ENCODE peak calls at places on chromosomes 2 and 18, in six cellular contexts. K, M, C, R, U and V are unnamed samples. For H3K4me1, the result is how much of the 10 kb centered on the place peaks cover.

GRCh38 chr2:232477751-232478510 is 9.7 kb downstream of the ECEL1 start:
- DNase-seq in R (no peak), C (no peak), U (no peak), M (no peak), K (no peak), V (peak)

GRCh38 chr2:181570833-181571661 is 85.9 kb downstream of the CERKL start:
- DNase-seq in K (no peak), R (no peak), U (no peak), M (no peak), C (no peak), V (no peak)

GRCh38 chr18:79940814-79941472 is 10.5 kb downstream of the SLC66A2 start:
- DNase-seq in K (no peak), U (peak), C (no peak), R (peak), M (peak), V (no peak)

GRCh38 chr2:101360229-101360628 is 27.1 kb downstream of the CREG2 start:
- DNase-seq in K (no peak), R (no peak), M (no peak), C (no peak), U (no peak), V (no peak)

GRCh38 chr2:230068658-230069080 is at the start of gene SLC16A14:
- DNase-seq in M (peak), C (peak), K (no peak), R (no peak), U (peak), V (peak)

GRCh38 chr18:45335644-45336043 is 279.6 kb upstream of the SLC14A2 start:
- DNase-seq in U (no peak), R (no peak), K (no peak), C (no peak), M (no peak), V (no peak)

GRCh38 chr18:13649397-13650252 is 76.7 kb downstream of the FAM210A start:
- DNase-seq in U (no peak), R (no peak), K (no peak), C (no peak), M (no peak), V (no peak)

GRCh38 chr2:84317135-84317534 is 141.9 kb downstream of the SUCLG1 start:
- DNase-seq in K (no peak), R (no peak), M (no peak), U (no peak), C (no peak), V (no peak)

GRCh38 chr2:82986899-82987298 is 1472.2 kb downstream of the SUCLG1 start:
- DNase-seq in M (no peak), K (no peak), R (no peak), C (no peak), U (no peak), V (no peak)

GRCh38 chr2:42693013-42693575 is 70.8 kb downstream of the OXER1 start:
- DNase-seq in U (no peak), C (no peak), M (no peak), R (no peak), K (no peak), V (no peak)

GRCh38 chr2:25073914-25074313 is 32.0 kb downstream of the EFR3B start:
- DNase-seq in M (no peak), C (no peak), K (no peak), R (no peak), U (no peak), V (no peak)

GRCh38 chr2:27025861-27026851 is 6.6 kb upstream of the TMEM214 start:
- DNase-seq in R (no peak), C (no peak), M (no peak), U (no peak), K (no peak), V (no peak)

GRCh38 chr2:10759151-10759714 is 37.8 kb downstream of the ATP6V1C2 start:
- DNase-seq in C (no peak), M (peak), R (peak), K (no peak), U (no peak), V (no peak)

GRCh38 chr2:95231723-95232122 is 24.4 kb downstream of the ZNF892 start:
- DNase-seq in U (peak), C (peak), M (peak), R (peak), K (no peak), V (peak)

GRCh38 chr2:232459419-232460035 is 3.6 kb downstream of the ALPI start:
- DNase-seq in R (peak), C (no peak), M (no peak), U (no peak), K (no peak), V (no peak)

GRCh38 chr2:3343012-3343411 is 34.6 kb downstream of the EIPR1 start:
- DNase-seq in U (no peak), R (no peak), M (no peak), K (no peak), C (no peak), V (no peak)

GRCh38 chr2:181517685-181518301 is 60.6 kb downstream of the ITGA4 start:
- DNase-seq in U (no peak), M (peak), R (no peak), K (no peak), C (no peak), V (no peak)

GRCh38 chr2:122203523-122203922 is 448.1 kb downstream of the TSN start:
- DNase-seq in K (no peak), U (no peak), R (no peak), M (no peak), C (no peak), V (no peak)

GRCh38 chr2:55111570-55112228 is 61.4 kb upstream of the RTN4 start:
- DNase-seq in R (no peak), C (peak), K (no peak), M (peak), U (peak), V (peak)

GRCh38 chr18:40534748-40535147 is 1420.3 kb upstream of the PIK3C3 start:
- DNase-seq in M (no peak), U (no peak), K (no peak), R (no peak), C (no peak), V (no peak)

GRCh38 chr2:23513881-23514793 is 129.2 kb downstream of the KLHL29 start:
- DNase-seq in R (no peak), M (no peak), U (no peak), C (no peak), K (no peak), V (no peak)

GRCh38 chr2:216346781-216347180 is 25.5 kb downstream of the MARCHF4 start:
- DNase-seq in R (no peak), M (no peak), K (no peak), C (no peak), U (no peak), V (no peak)

GRCh38 chr2:14015113-14015512 is 617.4 kb upstream of the LRATD1 start:
- DNase-seq in C (no peak), K (no peak), R (no peak), U (no peak), M (no peak), V (no peak)

GRCh38 chr18:79139206-79139605 is 70.0 kb downstream of the ATP9B start:
- DNase-seq in R (no peak), K (no peak), C (no peak), U (no peak), M (no peak), V (no peak)

DNA sequence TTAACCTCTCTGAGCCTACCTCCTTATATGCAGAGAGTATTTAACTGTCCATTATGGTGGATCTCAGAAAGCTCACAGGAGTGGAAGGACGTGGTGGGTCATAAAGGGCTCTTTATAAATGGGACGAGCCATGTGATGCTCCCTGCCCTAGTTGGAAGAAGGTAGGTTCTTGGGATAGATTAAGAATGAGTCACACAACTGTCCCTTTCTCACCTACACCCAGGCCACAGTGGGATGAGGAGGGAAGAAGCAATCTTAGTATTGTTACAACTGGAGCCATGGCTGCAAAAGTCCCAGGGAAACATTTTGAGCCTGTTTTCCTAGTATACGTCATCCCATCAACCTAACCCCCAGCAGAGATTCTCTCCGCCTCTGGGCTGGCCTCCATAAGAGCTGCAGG is 229.9 kb downstream of the TTC32 start:
- DNase-seq in C (no peak), M (no peak), K (no peak), U (no peak), R (no peak), V (no peak)
- TF ChIP-seq CTCF in C (no peak), M (no peak), K (no peak), U (no peak), R (no peak), V (no peak)

DNA sequence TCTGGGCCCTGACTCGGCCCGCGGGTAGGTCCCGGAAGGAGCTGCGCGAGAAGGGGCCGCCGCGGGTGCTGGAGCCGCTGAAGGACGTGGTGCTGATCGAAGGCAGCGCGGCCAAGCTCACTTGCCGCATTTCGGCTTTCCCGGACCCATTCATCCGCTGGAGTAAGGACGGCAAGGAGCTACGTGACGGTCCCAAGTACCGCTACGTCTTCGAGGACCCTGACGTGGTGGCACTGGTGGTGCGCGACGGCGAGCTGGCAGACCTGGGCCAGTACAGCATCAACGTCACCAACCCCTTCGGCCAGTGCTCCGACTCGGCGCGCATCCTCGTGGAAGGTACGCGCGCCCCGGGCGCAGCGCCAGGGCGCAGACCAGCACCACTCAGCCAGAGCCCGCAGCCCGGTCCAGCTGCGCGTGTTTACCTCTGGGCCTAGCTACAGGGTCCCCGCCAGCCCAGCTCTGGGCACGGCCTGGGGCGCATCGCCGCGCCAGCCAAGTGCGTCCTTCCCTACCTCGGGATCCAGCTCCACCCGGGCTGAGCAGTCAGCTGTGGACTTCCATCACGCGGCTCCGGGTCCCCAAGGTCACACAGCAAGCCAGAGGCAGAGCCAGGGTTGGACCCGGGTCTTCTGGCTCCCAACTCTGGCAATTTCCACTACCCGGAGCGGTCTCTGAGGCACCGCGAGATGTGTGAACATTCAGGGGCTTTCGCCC is 1.8 kb upstream of the GMPPA start:
- DNase-seq in C (peak), K (no peak), R (peak), M (peak), U (no peak), V (no peak)
- H3K4me3 ChIP-seq in C (peak), K (peak), R (no peak), M (no peak), U (peak), V (no peak)

GRCh38 chr2:159096896-159097295 is 128.5 kb downstream of the TANC1 start:
- DNase-seq in U (no peak), R (no peak), M (no peak), K (no peak), C (no peak), V (no peak)

GRCh38 chr2:159095813-159096212 is 127.4 kb downstream of the TANC1 start:
- DNase-seq in M (no peak), C (no peak), K (no peak), R (no peak), U (no peak), V (no peak)

GRCh38 chr2:159093496-159093895 is 125.1 kb downstream of the TANC1 start:
- DNase-seq in M (peak), U (no peak), C (no peak), K (no peak), R (no peak), V (no peak)

GRCh38 chr2:159091981-159092380 is 123.5 kb downstream of the TANC1 start:
- DNase-seq in U (no peak), R (no peak), C (no peak), K (no peak), M (peak), V (no peak)

GRCh38 chr2:159094173-159094737 is 125.8 kb downstream of the TANC1 start:
- DNase-seq in R (peak), M (peak), C (no peak), U (no peak), K (no peak), V (no peak)
- H3K4me1 ChIP-seq in R (under half), M (under half), C (under half), U (under half), K (half or more), V (under half)

DNA sequence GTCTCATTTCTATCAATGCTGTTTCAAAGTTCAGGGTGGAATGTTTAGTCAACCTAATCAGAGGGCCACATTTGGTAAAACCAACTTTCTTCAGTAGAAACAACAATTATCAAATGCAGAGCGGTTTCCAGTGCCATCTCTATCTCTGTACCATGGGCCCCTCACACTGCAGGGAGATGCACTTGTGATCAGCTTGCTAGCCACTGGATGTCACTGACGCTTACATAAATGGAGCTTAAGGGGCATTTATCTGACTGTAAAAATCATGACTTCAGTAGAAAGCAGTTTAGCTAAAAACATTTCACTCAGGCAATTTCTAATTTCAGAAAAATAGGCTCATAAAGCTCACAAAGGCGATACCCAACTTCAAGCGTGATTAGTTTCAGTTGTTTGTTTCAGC is 678.0 kb downstream of the ZEB2 start:
- DNase-seq in R (no peak), K (no peak), M (no peak), U (no peak), C (peak), V (peak)
- TF ChIP-seq CTCF in R (no peak), K (no peak), M (no peak), U (no peak), C (peak), V (peak)

GRCh38 chr2:182824759-182825143 is 41.7 kb downstream of the FRZB start:
- DNase-seq in K (no peak), M (no peak), U (no peak), C (peak), R (no peak), V (no peak)

GRCh38 chr2:182826051-182826450 is 40.4 kb downstream of the FRZB start:
- DNase-seq in U (no peak), C (no peak), K (no peak), R (no peak), M (no peak), V (no peak)

GRCh38 chr2:182821172-182821571 is 45.3 kb downstream of the FRZB start:
- DNase-seq in U (no peak), C (no peak), R (no peak), K (no peak), M (no peak), V (no peak)

GRCh38 chr2:182822733-182823132 is 43.7 kb downstream of the FRZB start:
- DNase-seq in K (no peak), R (no peak), U (no peak), C (no peak), M (no peak), V (no peak)

DNA sequence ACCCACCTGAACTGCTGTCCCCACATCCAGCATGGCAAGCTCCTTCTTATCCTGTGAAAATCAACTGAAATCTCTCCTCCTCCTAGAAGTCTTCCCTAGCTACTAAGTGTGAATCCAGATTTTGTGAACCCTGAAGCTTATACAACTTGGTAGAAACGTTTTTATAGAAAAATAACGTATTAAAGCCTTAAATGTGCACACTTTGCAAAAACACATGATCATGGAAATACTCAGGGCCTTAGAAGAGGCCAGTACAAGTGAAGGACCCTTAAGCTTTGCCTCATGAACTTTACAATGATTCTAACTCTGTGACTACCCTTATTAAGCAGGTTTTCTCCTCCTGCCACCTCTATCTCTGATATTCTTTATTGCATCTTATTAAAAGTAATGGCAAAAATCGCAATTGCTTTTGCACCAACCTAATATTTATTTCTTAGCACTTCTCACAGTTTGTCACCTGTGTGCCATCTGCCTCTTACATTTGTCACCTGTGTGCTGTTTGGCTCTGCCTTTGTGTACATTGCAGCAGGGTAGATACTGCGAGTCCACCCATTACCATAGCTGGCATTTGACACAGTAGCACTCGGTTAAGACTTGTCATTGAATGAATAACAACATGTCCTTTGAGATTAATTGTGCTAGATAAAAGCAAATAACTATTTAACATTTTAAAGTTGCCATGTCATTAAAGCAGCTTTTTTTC is 42.2 kb downstream of the FRZB start:
- DNase-seq in C (no peak), K (no peak), R (no peak), U (no peak), M (peak), V (no peak)
- H3K4me3 ChIP-seq in C (no peak), K (no peak), R (no peak), U (no peak), M (no peak), V (no peak)